ENCODE peak calls at places on chromosome 11, in ten cellular contexts. G is right lobe of liver, N is ovary, V is body of pancreas, W is sigmoid colon, Y is IMR-90, P is stomach, I is esophagus muscularis mucosa, C is HCT116, M is A549. T is an unnamed sample.

GRCh38 chr11:117678651-117679407 is 118.2 kb downstream of the DSCAML1 start:
- DNase-seq in V (no peak), G (no peak), M (no peak), P (no peak), I (no peak), N (no peak), Y (no peak), C (no peak), W (no peak), T (no peak)

GRCh38 chr11:72543849-72544535 is 109.7 kb upstream of the CLPB start:
- DNase-seq in G (no peak), V (no peak), I (peak; percentile 85), Y (no peak), N (no peak), C (no peak), W (no peak), P (no peak), M (no peak), T (no peak)

GRCh38 chr11:74081428-74081827 is 72.5 kb upstream of the UCP3 start:
- DNase-seq in N (no peak), I (no peak), G (no peak), C (no peak), W (no peak), V (no peak), Y (no peak), P (no peak), M (no peak), T (no peak)

GRCh38 chr11:115996808-115997188 is 492.6 kb upstream of the CADM1 start:
- DNase-seq in Y (no peak), W (no peak), I (peak; percentile 78), G (no peak), M (no peak), V (no peak), N (no peak), C (no peak), P (no peak), T (no peak)

GRCh38 chr11:132840220-132840619 is 692.1 kb downstream of the OPCML start:
- DNase-seq in Y (no peak), W (no peak), G (no peak), C (no peak), V (no peak), I (no peak), P (no peak), N (no peak), M (no peak), T (no peak)

GRCh38 chr11:67381244-67381972 is 8.0 kb upstream of the CLCF1 start:
- DNase-seq in N (peak; percentile 50), I (no peak), Y (no peak), G (no peak), P (no peak), C (no peak), M (no peak), V (no peak), W (peak; percentile 66), T (no peak)

GRCh38 chr11:120078397-120078796 is 59.5 kb downstream of the TRIM29 start:
- DNase-seq in I (no peak), Y (no peak), P (no peak), M (no peak), G (no peak), C (no peak), V (no peak), W (no peak), N (no peak), T (no peak)

GRCh38 chr11:94303884-94304459 is 408 bp upstream of the IZUMO1R start:
- DNase-seq in W (no peak), V (no peak), P (no peak), I (no peak), N (no peak), Y (no peak), G (no peak), C (no peak), M (no peak), T (no peak)

GRCh38 chr11:115802641-115803040 is 298.4 kb upstream of the CADM1 start:
- DNase-seq in C (no peak), I (no peak), Y (no peak), M (no peak), W (no peak), N (no peak), P (no peak), V (no peak), G (no peak), T (no peak)

GRCh38 chr11:128417607-128418324 is 169.6 kb downstream of the ETS1 start:
- DNase-seq in P (no peak), C (no peak), M (no peak), G (no peak), I (peak; percentile 60), Y (peak; percentile 96), N (no peak), V (no peak), W (no peak), T (no peak)

GRCh38 chr11:128194226-128194625 is 393.1 kb downstream of the ETS1 start:
- DNase-seq in P (no peak), Y (no peak), M (no peak), G (no peak), W (no peak), V (no peak), C (no peak), N (no peak), I (no peak), T (no peak)

GRCh38 chr11:88590366-88590765 is 252.8 kb upstream of the CTSC start:
- DNase-seq in Y (no peak), C (no peak), G (no peak), N (no peak), V (no peak), M (no peak), P (no peak), I (no peak), W (no peak), T (no peak)

GRCh38 chr11:18011633-18012313 is 1.1 kb downstream of the SERGEF start:
- DNase-seq in C (no peak), W (no peak), G (no peak), N (no peak), I (no peak), M (no peak), P (no peak), Y (no peak), V (no peak), T (no peak)

GRCh38 chr11:65569164-65569972 is 909 bp upstream of the ZNRD2 start:
- DNase-seq in C (no peak), G (no peak), I (no peak), Y (no peak), M (no peak), P (no peak), W (no peak), V (no peak), N (no peak), T (peak; percentile 37)

GRCh38 chr11:65572356-65573043 is at the start of gene FAM89B:
- DNase-seq in Y (peak; percentile 77), G (peak; percentile 93), P (peak; percentile 93), I (peak; percentile 97), C (no peak), N (peak; percentile 93), W (peak; percentile 97), V (peak; percentile 92), M (peak; percentile 81), T (peak; percentile 88)

GRCh38 chr11:65571420-65571819 is 918 bp upstream of the FAM89B start:
- DNase-seq in M (no peak), Y (no peak), I (no peak), P (no peak), W (peak; percentile 66), G (no peak), V (peak; percentile 71), C (no peak), N (no peak), T (no peak)

GRCh38 chr11:65571940-65572339 is 398 bp upstream of the FAM89B start:
- DNase-seq in M (peak; percentile 84), G (no peak), V (peak; percentile 58), N (no peak), W (no peak), C (no peak), I (no peak), Y (peak; percentile 44), P (peak; percentile 36), T (no peak)

GRCh38 chr11:65569973-65570918 is at the start of gene ZNRD2:
- DNase-seq in V (peak; percentile 98), G (peak; percentile 98), M (peak; percentile 96), P (peak; percentile 97), N (peak; percentile 98), C (peak; percentile 97), Y (peak; percentile 99), I (peak; percentile 100), W (peak; percentile 100), T (peak; percentile 97)
- TF ChIP-seq POLR2A in V (peak; percentile 82), G (peak; percentile 68), M (peak; percentile 62), P (peak; percentile 81), N (peak; percentile 86), C (peak; percentile 36), Y (peak; percentile 73), I (peak; percentile 50), W (peak; percentile 48), T (peak; percentile 88)

GRCh38 chr11:71453021-71453910 is at the start of gene NADSYN1:
- DNase-seq in W (peak; percentile 98), P (peak; percentile 99), C (peak; percentile 80), Y (peak; percentile 87), N (peak; percentile 98), V (peak; percentile 99), M (peak; percentile 90), G (peak; percentile 99), I (peak; percentile 98), T (peak; percentile 95)
- TF ChIP-seq POLR2A in W (peak; percentile 66), P (no peak), C (no peak), Y (peak; percentile 72), N (peak; percentile 38), V (peak; percentile 81), M (peak; percentile 82), G (peak; percentile 68), I (peak; percentile 50), T (peak; percentile 49)

DNA sequence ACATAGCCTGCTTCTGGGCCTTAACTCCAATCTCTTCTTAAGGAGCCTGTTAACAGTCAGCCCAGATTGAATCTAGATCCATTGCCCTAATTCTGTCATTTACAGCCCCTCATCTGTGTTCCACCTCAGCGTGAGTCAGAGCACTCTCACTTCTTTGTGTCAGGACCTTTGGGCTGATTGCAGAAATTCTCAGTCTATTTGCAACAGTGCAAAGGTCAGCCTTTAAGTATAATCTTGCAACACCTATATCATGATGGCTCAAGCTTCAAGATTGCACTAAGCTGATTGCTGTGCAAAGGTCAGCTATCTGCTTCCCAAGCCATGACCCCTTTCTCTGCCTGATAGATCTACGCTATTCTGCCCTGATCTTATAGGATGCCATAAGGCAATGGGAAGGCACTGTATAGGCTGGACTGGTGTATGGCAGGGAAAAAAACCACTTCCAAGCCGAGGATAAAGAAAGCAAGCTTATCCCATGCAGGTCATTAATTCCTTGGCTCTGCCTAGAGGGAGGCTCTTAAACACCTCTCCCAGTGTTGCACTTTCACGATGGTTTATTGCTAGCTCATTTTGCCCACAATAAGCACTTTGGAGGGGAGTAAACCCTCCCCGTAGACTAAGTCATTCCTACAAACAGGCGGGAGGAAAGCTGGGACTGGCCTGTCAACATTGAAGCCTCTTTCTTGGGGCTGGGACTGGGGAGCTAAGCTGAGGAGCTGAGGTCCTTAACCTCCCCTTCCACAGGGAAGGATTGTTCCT is 100.6 kb downstream of the RRAS2 start:
- DNase-seq in C (peak; percentile 26), G (no peak), P (no peak), Y (peak; percentile 75), N (no peak), V (no peak), M (peak; percentile 44), W (no peak), I (no peak), T (no peak)
- TF ChIP-seq POLR2A in C (no peak), G (no peak), P (no peak), Y (peak; percentile 23), N (no peak), V (no peak), M (no peak), W (no peak), I (no peak), T (no peak)

GRCh38 chr11:5284551-5285130 is 14.9 kb upstream of the HBE1 start:
- DNase-seq in W (no peak), N (no peak), Y (no peak), P (no peak), V (no peak), G (no peak), I (no peak), C (no peak), M (no peak), T (no peak)
- TF ChIP-seq POLR2A in W (no peak), N (no peak), Y (no peak), P (no peak), V (no peak), G (no peak), I (no peak), C (no peak), M (no peak), T (no peak)

T was measured in gastrocnemius medialis.